ENCODE peak calls at places on chromosomes 5 and 9, in five cellular contexts. R is NCI-H1417; Y is activated naive CD4-positive, alpha-beta T cell treated with anti-CD3 and anti-CD28 coated beads, Interleukin-2, amount 50 U/mL, for 72 hours; X is naive thymus-derived CD4-positive, alpha-beta T cell; L is stimulated activated CD8-positive, alpha-beta memory T cell treated with anti-CD3 and anti-CD28 coated beads, Interleukin-12 subunit alpha, Interleukin-12 subunit beta, amount 100 ng/mL, for 4 hours. U is an unnamed sample.

GRCh38 chr9:136776947-136777346 is 12.6 kb upstream of the LCN15 start:
- DNase-seq in Y (no peak), L (no peak), R (no peak), X (no peak), U (no peak)

GRCh38 chr9:132505961-132506691 is 76.3 kb upstream of the BARHL1 start:
- DNase-seq in L (no peak), X (no peak), Y (no peak), R (peak; percentile 92), U (no peak)

GRCh38 chr9:84072621-84073180 is 92.1 kb downstream of the RMI1 start:
- DNase-seq in R (no peak), Y (no peak), L (no peak), X (no peak), U (no peak)

GRCh38 chr9:93094294-93095204 is 1.5 kb upstream of the CARD19 start:
- DNase-seq in X (no peak), L (no peak), R (peak; percentile 52), Y (no peak), U (no peak)

GRCh38 chr5:56297851-56298250 is 64.7 kb upstream of the ANKRD55 start:
- DNase-seq in Y (no peak), R (no peak), X (no peak), L (no peak), U (no peak)

GRCh38 chr9:136568288-136569081 is 22.6 kb upstream of the NOTCH1 start:
- DNase-seq in X (no peak), L (no peak), R (no peak), Y (no peak), U (no peak)

GRCh38 chr9:125559194-125559593 is 147.8 kb downstream of the MAPKAP1 start:
- DNase-seq in R (no peak), Y (no peak), L (no peak), X (no peak), U (no peak)

GRCh38 chr5:137629646-137630045 is 106.2 kb downstream of the KLHL3 start:
- DNase-seq in X (no peak), R (peak; percentile 70), L (no peak), Y (peak; percentile 11), U (peak; percentile 67)

GRCh38 chr5:149664666-149665415 is 65.3 kb upstream of the PPARGC1B start:
- DNase-seq in L (no peak), R (no peak), Y (no peak), X (no peak), U (no peak)

GRCh38 chr9:135887585-135888050 is 19.7 kb downstream of the CAMSAP1 start:
- DNase-seq in L (peak; percentile 29), R (no peak), X (peak; percentile 40), Y (peak; percentile 61), U (no peak)

GRCh38 chr5:17713301-17713700 is 79.0 kb downstream of the TAF11L14 start:
- DNase-seq in X (no peak), R (no peak), L (no peak), Y (no peak), U (no peak)

GRCh38 chr5:135978993-135979392 is 24.2 kb upstream of the LECT2 start:
- DNase-seq in R (no peak), Y (no peak), L (no peak), X (no peak), U (no peak)

GRCh38 chr9:91914937-91915336 is 35.1 kb downstream of the ROR2 start:
- DNase-seq in X (no peak), Y (no peak), R (no peak), L (no peak), U (no peak)

GRCh38 chr5:166165600-166165999 is 2125.8 kb upstream of the WWC1 start:
- DNase-seq in X (no peak), Y (no peak), R (peak; percentile 60), L (no peak), U (no peak)

GRCh38 chr9:7081065-7081600 is 323.4 kb downstream of the KDM4C start:
- DNase-seq in R (no peak), L (no peak), X (no peak), Y (no peak), U (no peak)

GRCh38 chr5:131718487-131719014 is 78.3 kb downstream of the FNIP1 start:
- DNase-seq in X (no peak), R (no peak), L (no peak), Y (no peak), U (no peak)

GRCh38 chr5:53590759-53591158 is 30.3 kb downstream of the NDUFS4 start:
- DNase-seq in X (no peak), L (no peak), R (no peak), Y (no peak), U (no peak)

GRCh38 chr9:76087978-76088377 is 197.5 kb downstream of the PCSK5 start:
- DNase-seq in X (no peak), L (no peak), R (no peak), Y (no peak), U (no peak)

GRCh38 chr5:130365956-130366355 is 461.7 kb downstream of the CHSY3 start:
- DNase-seq in L (no peak), Y (no peak), X (no peak), R (no peak), U (no peak)

GRCh38 chr5:136999787-137000186 is 499.3 kb downstream of the SPOCK1 start:
- DNase-seq in Y (no peak), L (no peak), R (no peak), X (no peak), U (no peak)

GRCh38 chr9:70006299-70006698 is 37.3 kb upstream of the MAMDC2 start:
- DNase-seq in Y (no peak), X (no peak), L (no peak), R (no peak), U (no peak)

GRCh38 chr9:129359871-129360536 is 181.9 kb upstream of the IER5L start:
- DNase-seq in X (no peak), L (no peak), R (peak; percentile 30), Y (no peak), U (no peak)

GRCh38 chr9:112075009-112075378 is 100.1 kb downstream of the SUSD1 start:
- DNase-seq in X (no peak), Y (no peak), R (no peak), L (no peak), U (no peak)

GRCh38 chr5:68193481-68194036 is 22.0 kb upstream of the PIK3R1 start:
- DNase-seq in Y (no peak), X (no peak), R (no peak), L (no peak), U (no peak)

GRCh38 chr5:119340597-119341218 is 15.1 kb upstream of the TNFAIP8 start:
- DNase-seq in L (no peak), Y (no peak), R (no peak), X (no peak), U (no peak)